ENCODE peak calls at places on chromosomes 2 and 18, in ten cellular contexts. H is astrocyte; W is stomach; Y is fibroblast of lung; L is effector memory CD4-positive, alpha-beta T cell; K is H1; M is upper lobe of right lung; U is tibial artery; Q is adrenal gland; R is OCI-LY7. P is an unnamed sample.
A peak's percentile ranks its signal among the peaks of the same experiment; 100 is the strongest.

GRCh38 chr2:136238552-136239346 is 120.8 kb upstream of the CXCR4 start:
- DNase-seq in L (peak; percentile 28), W (no peak), Q (no peak), R (peak; percentile 97), K (no peak), U (no peak), Y (peak; percentile 32), M (no peak), H (peak; percentile 70), P (no peak)

GRCh38 chr2:12819721-12820120 is 103.0 kb downstream of the TRIB2 start:
- DNase-seq in Y (peak; percentile 55), K (no peak), L (no peak), H (peak; percentile 81), W (no peak), Q (no peak), U (no peak), M (no peak), R (no peak), P (no peak)

GRCh38 chr2:240337028-240337427 is 98.4 kb upstream of the GPC1 start:
- DNase-seq in W (peak; percentile 2), M (no peak), Q (no peak), U (no peak), Y (no peak), H (no peak), K (no peak), L (no peak), R (no peak), P (no peak)

GRCh38 chr2:239319261-239319661 is 81.6 kb downstream of the HDAC4 start:
- DNase-seq in Y (peak; percentile 60), H (no peak), L (no peak), R (no peak), U (no peak), M (no peak), K (no peak), W (peak; percentile 63), Q (peak; percentile 80), P (no peak)

GRCh38 chr18:50879302-50880107 is 587 bp downstream of the ME2 start:
- DNase-seq in Y (peak; percentile 62), L (peak; percentile 7), M (peak; percentile 81), Q (peak; percentile 48), R (peak; percentile 26), W (peak; percentile 43), H (peak; percentile 55), U (peak; percentile 25), K (no peak), P (peak; percentile 33)

GRCh38 chr2:110157153-110157793 is 41.7 kb upstream of the MALL start:
- DNase-seq in R (peak; percentile 13), L (no peak), M (no peak), K (no peak), Q (peak; percentile 26), Y (peak; percentile 84), H (peak; percentile 52), W (no peak), U (no peak), P (peak; percentile 21)

GRCh38 chr2:75605770-75606535 is 40.6 kb upstream of the MRPL19 start:
- DNase-seq in H (peak; percentile 99), U (no peak), K (no peak), Q (no peak), M (no peak), L (no peak), W (no peak), R (no peak), Y (peak; percentile 85), P (no peak)

GRCh38 chr2:182824759-182825143 is 41.7 kb downstream of the FRZB start:
- DNase-seq in M (no peak), L (no peak), H (peak; percentile 13), U (no peak), W (no peak), K (no peak), Y (no peak), Q (no peak), R (no peak), P (no peak)

GRCh38 chr2:8515390-8515761 is 166.5 kb upstream of the ID2 start:
- DNase-seq in H (no peak), W (peak; percentile 45), Y (no peak), L (peak; percentile 58), U (no peak), Q (peak; percentile 64), M (no peak), K (no peak), R (peak; percentile 88), P (peak; percentile 33)

GRCh38 chr18:58726671-58727070 is 55.4 kb downstream of the MALT1 start:
- DNase-seq in Q (no peak), L (no peak), Y (no peak), K (no peak), H (no peak), R (no peak), U (no peak), W (no peak), M (no peak), P (no peak)

GRCh38 chr18:58723810-58724602 is 52.7 kb downstream of the MALT1 start:
- DNase-seq in Q (no peak), M (no peak), L (no peak), K (no peak), W (no peak), Y (peak; percentile 56), U (no peak), R (no peak), H (no peak), P (no peak)

GRCh38 chr18:58716046-58716766 is 44.9 kb downstream of the MALT1 start:
- DNase-seq in R (peak; percentile 11), L (no peak), Q (no peak), Y (no peak), W (no peak), M (no peak), H (no peak), K (no peak), U (no peak), P (no peak)

GRCh38 chr18:58721586-58722160 is 50.4 kb downstream of the MALT1 start:
- DNase-seq in K (no peak), Y (no peak), H (peak; percentile 17), M (no peak), W (no peak), R (no peak), U (no peak), Q (no peak), L (no peak), P (peak; percentile 62)
- H3K27ac ChIP-seq in K (no peak overlapping the region), Y (no peak overlapping the region), H (no peak overlapping the region), M (no peak overlapping the region), W (no peak overlapping the region), R (no peak overlapping the region), U (no peak overlapping the region), Q (no peak overlapping the region), L (no peak overlapping the region), P (peak overlapping the region; percentile 64)

DNA sequence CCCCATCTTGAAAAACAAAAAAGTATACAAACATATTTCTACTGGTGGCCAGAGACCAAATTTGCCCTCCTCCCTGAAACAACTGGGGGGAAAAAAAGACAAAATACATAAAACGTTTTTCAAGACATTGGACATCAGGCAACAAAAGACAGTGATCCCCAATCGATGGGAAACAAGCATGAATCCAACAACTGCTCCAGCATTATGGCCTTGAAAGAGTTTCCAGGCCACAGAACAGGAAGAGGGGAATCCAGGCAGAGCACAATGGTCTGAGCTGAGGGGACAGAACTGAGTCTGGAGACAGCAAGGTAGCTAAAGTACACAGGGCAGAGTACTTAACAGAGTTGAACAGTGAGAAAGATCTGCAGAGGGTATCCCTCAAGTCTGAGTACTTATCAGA is 4.4 kb downstream of the CCDC88A start:
- DNase-seq in M (no peak), L (no peak), K (no peak), W (no peak), U (no peak), Y (no peak), H (no peak), R (peak; percentile 14), Q (no peak), P (no peak)
- H3K4me1 ChIP-seq in M (peaks cover 11% of the 10 kb centered on the region), L (no peaks in the 10 kb centered on the region), K (peaks cover 1% of the 10 kb centered on the region), W (peaks cover 26% of the 10 kb centered on the region), U (peaks cover 4% of the 10 kb centered on the region), Y (peaks cover 2% of the 10 kb centered on the region), H (no peaks in the 10 kb centered on the region), R (peaks cover 22% of the 10 kb centered on the region), Q (no peaks in the 10 kb centered on the region), P (peaks cover 3% of the 10 kb centered on the region)

GRCh38 chr2:63057249-63058148 is 6.9 kb downstream of the OTX1 start:
- DNase-seq in Q (no peak), H (no peak), Y (no peak), L (no peak), U (no peak), R (no peak), M (no peak), W (no peak), K (no peak), P (no peak)

GRCh38 chr2:63054812-63055509 is 4.3 kb downstream of the OTX1 start:
- DNase-seq in L (no peak), R (no peak), U (no peak), W (no peak), M (no peak), K (no peak), H (no peak), Q (no peak), Y (no peak), P (no peak)

GRCh38 chr2:63056309-63057065 is 5.9 kb downstream of the OTX1 start:
- DNase-seq in M (no peak), K (no peak), W (no peak), Q (no peak), Y (no peak), H (no peak), L (no peak), R (no peak), U (no peak), P (no peak)

GRCh38 chr2:63053889-63054725 is 3.5 kb downstream of the OTX1 start:
- DNase-seq in H (no peak), Q (no peak), M (no peak), W (no peak), R (peak; percentile 8), U (no peak), K (peak; percentile 80), Y (no peak), L (no peak), P (no peak)

DNA sequence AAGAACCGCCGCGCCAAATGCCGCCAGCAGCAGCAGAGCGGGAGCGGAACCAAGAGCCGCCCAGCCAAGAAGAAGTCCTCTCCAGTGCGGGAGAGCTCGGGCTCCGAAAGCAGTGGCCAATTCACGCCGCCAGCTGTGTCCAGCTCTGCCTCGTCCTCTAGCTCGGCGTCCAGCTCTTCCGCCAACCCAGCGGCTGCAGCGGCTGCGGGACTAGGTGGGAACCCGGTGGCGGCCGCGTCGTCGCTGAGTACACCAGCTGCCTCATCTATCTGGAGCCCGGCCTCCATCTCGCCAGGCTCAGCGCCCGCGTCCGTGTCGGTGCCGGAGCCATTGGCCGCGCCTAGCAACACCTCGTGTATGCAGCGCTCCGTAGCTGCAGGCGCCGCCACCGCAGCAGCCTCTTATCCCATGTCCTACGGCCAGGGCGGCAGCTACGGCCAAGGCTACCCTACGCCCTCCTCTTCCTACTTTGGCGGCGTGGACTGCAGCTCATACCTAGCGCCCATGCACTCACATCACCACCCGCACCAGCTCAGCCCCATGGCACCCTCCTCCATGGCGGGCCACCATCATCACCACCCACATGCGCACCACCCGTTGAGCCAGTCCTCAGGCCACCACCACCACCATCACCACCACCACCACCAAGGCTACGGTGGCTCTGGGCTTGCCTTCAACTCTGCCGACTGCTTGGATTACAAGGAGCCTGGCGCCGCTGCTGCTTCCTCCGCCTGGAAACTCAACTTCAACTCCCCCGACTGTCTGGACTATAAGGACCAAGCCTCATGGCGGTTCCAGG is 5.1 kb downstream of the OTX1 start:
- DNase-seq in H (no peak), K (no peak), L (no peak), M (no peak), Q (no peak), R (no peak), U (no peak), Y (no peak), W (no peak), P (no peak)
- H3K4me3 ChIP-seq in H (no peak overlapping the region), K (peak overlapping the region; percentile 33), L (no peak overlapping the region), M (no peak overlapping the region), Q (no peak overlapping the region), R (no peak overlapping the region), U (peak overlapping the region; percentile 36), Y (no peak overlapping the region), W (peak overlapping the region; percentile 46), P (no peak overlapping the region)

GRCh38 chr2:45256173-45256866 is 247.1 kb upstream of the SIX2 start:
- DNase-seq in Y (no peak), R (no peak), M (no peak), Q (no peak), L (no peak), H (no peak), K (no peak), W (no peak), U (peak; percentile 46), P (no peak)
- H3K27ac ChIP-seq in Y (no peak overlapping the region), R (no peak overlapping the region), M (no peak overlapping the region), Q (no peak overlapping the region), L (no peak overlapping the region), H (no peak overlapping the region), K (no peak overlapping the region), W (no peak overlapping the region), U (peak overlapping the region; percentile 87), P (no peak overlapping the region)

P was measured in heart right ventricle.